ENCODE peak calls at places on chromosomes 4 and X, in six cellular contexts. P, Z, A, C, I and L are unnamed samples.

GRCh38 chr4:161546902-161547301 is 616.9 kb downstream of the FSTL5 start:
- DNase-seq in P (no peak), Z (no peak), A (no peak), C (peak), I (no peak), L (no peak)

GRCh38 chr4:109683621-109684253 is 19.5 kb downstream of the CASP6 start:
- DNase-seq in P (no peak), Z (no peak), A (no peak), C (no peak), I (no peak), L (no peak)

GRCh38 chr4:54961357-54961975 is 163.9 kb downstream of the KDR start:
- DNase-seq in P (peak), Z (no peak), A (no peak), C (peak), I (no peak), L (no peak)

GRCh38 chr4:81566076-81566663 is 94.5 kb upstream of the RASGEF1B start:
- DNase-seq in P (peak), Z (no peak), A (no peak), C (peak), I (no peak), L (no peak)

GRCh38 chr4:88382621-88383020 is 4.0 kb downstream of the HERC6 start:
- DNase-seq in P (no peak), Z (peak), A (peak), C (no peak), I (no peak), L (peak)

GRCh38 chr4:74117024-74117534 is 18.1 kb upstream of the CXCL2 start:
- DNase-seq in P (peak), Z (no peak), A (no peak), C (peak), I (peak), L (no peak)

GRCh38 chr4:122826596-122827257 is at the start of gene FGF2:
- DNase-seq in P (peak), Z (peak), A (peak), C (peak), I (no peak), L (peak)

GRCh38 chrX:629230-630006 is 1.2 kb upstream of the SHOX start:
- DNase-seq in P (no peak), Z (no peak), A (no peak), C (no peak), I (no peak), L (no peak)

GRCh38 chrX:10756365-10756915 is 136.1 kb upstream of the MID1 start:
- DNase-seq in P (peak), Z (no peak), A (no peak), C (peak), I (peak), L (no peak)

GRCh38 chr4:60502733-60503132 is 697.4 kb upstream of the ADGRL3 start:
- DNase-seq in P (no peak), Z (no peak), A (no peak), C (no peak), I (no peak), L (no peak)

GRCh38 chr4:177128306-177128705 is 181.4 kb upstream of the NEIL3 start:
- DNase-seq in P (peak), Z (no peak), A (no peak), C (peak), I (no peak), L (no peak)

GRCh38 chr4:176198316-176198903 is 3.0 kb upstream of the SPATA4 start:
- DNase-seq in P (no peak), Z (no peak), A (no peak), C (no peak), I (no peak), L (no peak)

GRCh38 chr4:7160439-7160838 is 31.9 kb upstream of the SORCS2 start:
- DNase-seq in P (no peak), Z (no peak), A (no peak), C (no peak), I (no peak), L (no peak)

GRCh38 chr4:7158991-7159390 is 33.3 kb upstream of the SORCS2 start:
- DNase-seq in P (no peak), Z (no peak), A (no peak), C (no peak), I (no peak), L (no peak)

GRCh38 chr4:7160951-7161440 is 31.3 kb upstream of the SORCS2 start:
- DNase-seq in P (no peak), Z (no peak), A (no peak), C (no peak), I (no peak), L (no peak)

GRCh38 chr4:7159923-7160322 is 32.4 kb upstream of the SORCS2 start:
- DNase-seq in P (no peak), Z (no peak), A (no peak), C (no peak), I (no peak), L (no peak)

DNA sequence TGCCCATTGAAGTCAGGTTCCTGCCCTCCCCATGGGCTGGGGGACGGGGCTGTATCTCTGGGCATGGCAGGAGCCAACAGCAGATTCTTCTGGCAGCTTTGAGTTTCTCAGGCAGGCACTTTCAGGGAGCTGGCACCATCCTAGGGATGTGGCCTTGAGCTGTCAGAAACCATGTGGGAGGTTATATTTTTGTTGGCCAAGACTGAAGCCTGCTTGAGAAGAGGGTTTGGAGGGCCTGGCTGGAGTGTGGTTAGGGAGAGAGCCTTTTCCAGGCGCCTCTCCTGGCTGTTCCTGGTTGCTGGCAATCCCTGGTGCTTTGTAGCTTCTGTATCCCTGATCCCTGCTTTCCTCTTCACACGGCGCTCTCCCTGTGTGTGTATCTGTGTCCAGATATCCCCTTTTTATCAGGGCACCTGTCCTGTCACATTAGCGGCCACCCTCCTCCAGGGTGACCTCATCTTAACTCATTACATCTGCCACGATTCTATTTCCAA is 30.6 kb upstream of the SORCS2 start:
- DNase-seq in P (peak), Z (no peak), A (no peak), C (peak), I (no peak), L (no peak)
- TF ChIP-seq CTCF in P (no peak), Z (no peak), A (no peak), C (no peak), I (no peak), L (no peak)

GRCh38 chr4:48564151-48564550 is 74.1 kb downstream of the ZAR1 start:
- DNase-seq in P (no peak), Z (no peak), A (no peak), C (no peak), I (no peak), L (no peak)
- TF ChIP-seq CTCF in P (no peak), Z (no peak), A (no peak), C (no peak), I (no peak), L (no peak)

GRCh38 chr4:114807759-114808404 is 209.3 kb downstream of the UGT8 start:
- DNase-seq in P (peak), Z (peak), A (peak), C (peak), I (no peak), L (peak)
- TF ChIP-seq CTCF in P (peak), Z (peak), A (peak), C (peak), I (peak), L (peak)

DNA sequence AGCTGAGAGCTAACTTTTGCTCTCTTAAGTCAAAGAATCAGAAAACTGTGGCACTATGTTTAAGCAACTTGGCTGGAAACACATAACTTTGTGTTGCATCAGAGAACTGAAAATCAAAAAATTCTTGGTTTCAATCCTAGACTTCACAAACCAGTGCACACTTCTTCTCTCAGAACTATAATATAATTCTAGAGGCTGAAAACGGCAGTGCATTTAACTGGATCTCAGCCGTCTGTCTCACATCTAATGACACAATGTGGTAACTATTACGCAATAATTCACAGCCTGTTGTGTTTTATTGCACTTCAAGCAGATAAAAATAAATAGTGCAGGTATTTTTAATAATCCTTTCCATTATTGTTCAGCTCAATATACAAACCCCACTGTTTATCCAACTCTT is 260.6 kb upstream of the DIAPH2 start:
- DNase-seq in P (peak), Z (no peak), A (no peak), C (peak), I (no peak), L (no peak)
- TF ChIP-seq CTCF in P (no peak), Z (no peak), A (no peak), C (no peak), I (no peak), L (no peak)